ENCODE peak calls at places on chromosomes 5 and 9, in seven cellular contexts. One of them, this sample, is unnamed.

GRCh38 chr5:82092-82491 is 9.9 kb upstream of the PLEKHG4B start:
- DNase-seq in HepG2: peak; percentile 52
- DNase-seq in A549: peak; percentile 48
- DNase-seq in H1: peak; percentile 66
- DNase-seq in IMR-90: peak; percentile 17
- DNase-seq in GM12878: no peak
- DNase-seq in K562: no peak
- DNase-seq in this sample: no peak

GRCh38 chr5:157160001-157160400 is 6.1 kb downstream of the GARIN3 start:
- DNase-seq in HepG2: no peak
- DNase-seq in A549: no peak
- DNase-seq in H1: no peak
- DNase-seq in IMR-90: no peak
- DNase-seq in GM12878: no peak
- DNase-seq in K562: no peak
- DNase-seq in this sample: no peak

GRCh38 chr9:93613791-93614190 is 37.4 kb downstream of the PHF2 start:
- DNase-seq in HepG2: no peak
- DNase-seq in A549: no peak
- DNase-seq in H1: peak; percentile 35
- DNase-seq in IMR-90: no peak
- DNase-seq in GM12878: no peak
- DNase-seq in K562: no peak
- DNase-seq in this sample: no peak

GRCh38 chr5:110087829-110088228 is 398.1 kb downstream of the MAN2A1 start:
- DNase-seq in HepG2: peak; percentile 38
- DNase-seq in A549: no peak
- DNase-seq in H1: no peak
- DNase-seq in IMR-90: no peak
- DNase-seq in GM12878: no peak
- DNase-seq in K562: no peak
- DNase-seq in this sample: no peak

GRCh38 chr5:73625905-73626811 is at the start of gene ARHGEF28:
- DNase-seq in HepG2: peak; percentile 49
- DNase-seq in A549: peak; percentile 77
- DNase-seq in H1: peak; percentile 72
- DNase-seq in IMR-90: peak; percentile 28
- DNase-seq in GM12878: no peak
- DNase-seq in K562: no peak
- DNase-seq in this sample: no peak

GRCh38 chr5:138874771-138875628 is at the start of gene LRRTM2:
- DNase-seq in HepG2: no peak
- DNase-seq in A549: no peak
- DNase-seq in H1: no peak
- DNase-seq in IMR-90: peak; percentile 98
- DNase-seq in GM12878: no peak
- DNase-seq in K562: no peak
- DNase-seq in this sample: no peak

GRCh38 chr9:93532121-93532520 is 44.3 kb upstream of the PHF2 start:
- DNase-seq in HepG2: no peak
- DNase-seq in A549: no peak
- DNase-seq in H1: no peak
- DNase-seq in IMR-90: no peak
- DNase-seq in GM12878: no peak
- DNase-seq in K562: no peak
- DNase-seq in this sample: no peak

GRCh38 chr9:4741365-4742031 is 496 bp upstream of the AK3 start:
- DNase-seq in HepG2: peak; percentile 37
- DNase-seq in A549: no peak
- DNase-seq in H1: peak; percentile 79
- DNase-seq in IMR-90: no peak
- DNase-seq in GM12878: no peak
- DNase-seq in K562: peak; percentile 20
- DNase-seq in this sample: no peak

GRCh38 chr9:88809371-88809770 is 181.9 kb upstream of the S1PR3 start:
- DNase-seq in HepG2: no peak
- DNase-seq in A549: no peak
- DNase-seq in H1: no peak
- DNase-seq in IMR-90: peak; percentile 24
- DNase-seq in GM12878: no peak
- DNase-seq in K562: peak; percentile 22
- DNase-seq in this sample: no peak

GRCh38 chr5:67221487-67222242 is 25.1 kb upstream of the CD180 start:
- DNase-seq in HepG2: no peak
- DNase-seq in A549: no peak
- DNase-seq in H1: no peak
- DNase-seq in IMR-90: no peak
- DNase-seq in GM12878: no peak
- DNase-seq in K562: no peak
- DNase-seq in this sample: no peak

GRCh38 chr5:36090033-36090432 is 23.4 kb upstream of the UGT3A2 start:
- DNase-seq in HepG2: peak; percentile 30
- DNase-seq in A549: peak; percentile 37
- DNase-seq in H1: peak; percentile 60
- DNase-seq in IMR-90: peak; percentile 17
- DNase-seq in GM12878: no peak
- DNase-seq in K562: no peak
- DNase-seq in this sample: peak; percentile 29

GRCh38 chr9:28801144-28801799 is 1228.0 kb upstream of the C9orf72 start:
- DNase-seq in HepG2: no peak
- DNase-seq in A549: no peak
- DNase-seq in H1: no peak
- DNase-seq in IMR-90: no peak
- DNase-seq in GM12878: no peak
- DNase-seq in K562: no peak
- DNase-seq in this sample: no peak

GRCh38 chr9:33750307-33750838 is 45.0 kb upstream of the PRSS3 start:
- DNase-seq in HepG2: no peak
- DNase-seq in A549: peak; percentile 30
- DNase-seq in H1: no peak
- DNase-seq in IMR-90: peak; percentile 15
- DNase-seq in GM12878: no peak
- DNase-seq in K562: no peak
- DNase-seq in this sample: no peak

GRCh38 chr5:124979174-124979573 is 232.7 kb upstream of the ZNF608 start:
- DNase-seq in HepG2: no peak
- DNase-seq in A549: peak; percentile 32
- DNase-seq in H1: no peak
- DNase-seq in IMR-90: peak; percentile 24
- DNase-seq in GM12878: no peak
- DNase-seq in K562: no peak
- DNase-seq in this sample: no peak

GRCh38 chr5:88952344-88952743 is 69.4 kb upstream of the MEF2C start:
- DNase-seq in HepG2: no peak
- DNase-seq in A549: no peak
- DNase-seq in H1: no peak
- DNase-seq in IMR-90: peak; percentile 25
- DNase-seq in GM12878: no peak
- DNase-seq in K562: no peak
- DNase-seq in this sample: peak; percentile 1

GRCh38 chr5:111494350-111494999 is 17.9 kb downstream of the STARD4 start:
- DNase-seq in HepG2: no peak
- DNase-seq in A549: no peak
- DNase-seq in H1: no peak
- DNase-seq in IMR-90: peak; percentile 23
- DNase-seq in GM12878: peak; percentile 35
- DNase-seq in K562: no peak
- DNase-seq in this sample: no peak

GRCh38 chr5:73623929-73624404 is 2.0 kb upstream of the ARHGEF28 start:
- DNase-seq in HepG2: peak; percentile 98
- DNase-seq in A549: no peak
- DNase-seq in H1: no peak
- DNase-seq in IMR-90: no peak
- DNase-seq in GM12878: no peak
- DNase-seq in K562: no peak
- DNase-seq in this sample: no peak

GRCh38 chr5:83313431-83313830 is 158.1 kb upstream of the VCAN start:
- DNase-seq in HepG2: no peak
- DNase-seq in A549: no peak
- DNase-seq in H1: no peak
- DNase-seq in IMR-90: peak; percentile 57
- DNase-seq in GM12878: no peak
- DNase-seq in K562: no peak
- DNase-seq in this sample: no peak

GRCh38 chr5:171400169-171400568 is 12.5 kb downstream of the NPM1 start:
- DNase-seq in HepG2: no peak
- DNase-seq in A549: no peak
- DNase-seq in H1: no peak
- DNase-seq in IMR-90: no peak
- DNase-seq in GM12878: no peak
- DNase-seq in K562: no peak
- DNase-seq in this sample: no peak
- TF ChIP-seq POLR2A in HepG2: no peak
- TF ChIP-seq POLR2A in A549: no peak
- TF ChIP-seq POLR2A in H1: no peak
- TF ChIP-seq POLR2A in IMR-90: no peak
- TF ChIP-seq POLR2A in GM12878: no peak
- TF ChIP-seq POLR2A in K562: no peak
- TF ChIP-seq POLR2A in this sample: no peak

DNA sequence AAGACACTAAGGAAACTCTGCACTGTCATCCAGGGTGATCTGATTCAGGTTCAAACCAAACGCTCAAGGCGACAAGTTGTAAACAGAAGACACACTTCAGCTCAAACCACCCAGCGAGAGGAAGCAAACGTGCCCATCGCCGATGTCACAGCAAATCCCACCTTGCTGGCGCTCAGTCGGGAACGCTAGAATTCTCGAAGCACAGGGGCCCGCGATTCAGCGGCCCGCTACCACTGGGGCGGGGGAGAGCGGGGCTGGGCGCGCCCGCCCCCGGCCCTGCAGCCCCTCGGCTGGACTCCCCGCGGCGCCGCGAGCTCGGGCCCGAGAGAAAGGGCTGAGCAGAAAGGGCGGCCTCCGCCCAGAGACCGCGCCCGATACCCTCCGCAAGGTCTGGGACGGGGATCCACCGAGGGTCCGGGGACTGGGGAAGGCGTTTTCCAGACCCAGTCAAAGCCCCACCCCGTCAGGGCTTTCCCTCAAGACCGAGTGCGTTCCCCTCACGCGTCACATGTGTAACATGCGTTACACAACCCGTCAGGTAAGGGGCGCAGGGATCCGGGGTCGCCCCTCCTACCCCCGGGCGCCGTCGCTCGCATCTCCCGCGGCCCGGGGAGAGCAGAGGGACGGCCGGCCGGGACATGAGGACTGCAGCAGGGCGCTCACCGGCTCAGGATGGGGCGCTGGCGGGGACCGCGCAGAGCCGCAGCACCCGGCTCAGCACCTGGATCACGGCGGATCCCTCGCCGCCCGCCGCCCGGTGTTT is 461 bp downstream of the AGTPBP1 start:
- DNase-seq in HepG2: peak; percentile 67
- DNase-seq in A549: peak; percentile 49
- DNase-seq in H1: peak; percentile 76
- DNase-seq in IMR-90: peak; percentile 8
- DNase-seq in GM12878: no peak
- DNase-seq in K562: peak; percentile 15
- DNase-seq in this sample: no peak
- TF ChIP-seq RAD21 in HepG2: peak; percentile 16
- TF ChIP-seq RAD21 in A549: no peak
- TF ChIP-seq RAD21 in H1: no peak
- TF ChIP-seq RAD21 in IMR-90: no peak
- TF ChIP-seq RAD21 in GM12878: no peak
- TF ChIP-seq RAD21 in K562: no peak
- TF ChIP-seq RAD21 in this sample: no peak

GRCh38 chr9:109319631-109320233 is 1.1 kb downstream of the EPB41L4B start:
- DNase-seq in HepG2: no peak
- DNase-seq in A549: no peak
- DNase-seq in H1: peak; percentile 64
- DNase-seq in IMR-90: no peak
- DNase-seq in GM12878: no peak
- DNase-seq in K562: no peak
- DNase-seq in this sample: no peak

GRCh38 chr9:109317311-109317978 is 3.4 kb downstream of the EPB41L4B start:
- DNase-seq in HepG2: no peak
- DNase-seq in A549: no peak
- DNase-seq in H1: no peak
- DNase-seq in IMR-90: no peak
- DNase-seq in GM12878: no peak
- DNase-seq in K562: no peak
- DNase-seq in this sample: no peak

GRCh38 chr9:109320338-109320733 is 523 bp downstream of the EPB41L4B start:
- DNase-seq in HepG2: no peak
- DNase-seq in A549: no peak
- DNase-seq in H1: no peak
- DNase-seq in IMR-90: no peak
- DNase-seq in GM12878: no peak
- DNase-seq in K562: peak; percentile 44
- DNase-seq in this sample: no peak

GRCh38 chr9:109317979-109318671 is 2.7 kb downstream of the EPB41L4B start:
- DNase-seq in HepG2: no peak
- DNase-seq in A549: no peak
- DNase-seq in H1: peak; percentile 61
- DNase-seq in IMR-90: no peak
- DNase-seq in GM12878: no peak
- DNase-seq in K562: no peak
- DNase-seq in this sample: no peak

GRCh38 chr9:109319072-109319630 is 1.7 kb downstream of the EPB41L4B start:
- DNase-seq in HepG2: no peak
- DNase-seq in A549: no peak
- DNase-seq in H1: peak; percentile 53
- DNase-seq in IMR-90: no peak
- DNase-seq in GM12878: no peak
- DNase-seq in K562: no peak
- DNase-seq in this sample: no peak
- TF ChIP-seq POLR2A in HepG2: no peak
- TF ChIP-seq POLR2A in A549: no peak
- TF ChIP-seq POLR2A in H1: no peak
- TF ChIP-seq POLR2A in IMR-90: no peak
- TF ChIP-seq POLR2A in GM12878: no peak
- TF ChIP-seq POLR2A in K562: no peak
- TF ChIP-seq POLR2A in this sample: no peak

DNA sequence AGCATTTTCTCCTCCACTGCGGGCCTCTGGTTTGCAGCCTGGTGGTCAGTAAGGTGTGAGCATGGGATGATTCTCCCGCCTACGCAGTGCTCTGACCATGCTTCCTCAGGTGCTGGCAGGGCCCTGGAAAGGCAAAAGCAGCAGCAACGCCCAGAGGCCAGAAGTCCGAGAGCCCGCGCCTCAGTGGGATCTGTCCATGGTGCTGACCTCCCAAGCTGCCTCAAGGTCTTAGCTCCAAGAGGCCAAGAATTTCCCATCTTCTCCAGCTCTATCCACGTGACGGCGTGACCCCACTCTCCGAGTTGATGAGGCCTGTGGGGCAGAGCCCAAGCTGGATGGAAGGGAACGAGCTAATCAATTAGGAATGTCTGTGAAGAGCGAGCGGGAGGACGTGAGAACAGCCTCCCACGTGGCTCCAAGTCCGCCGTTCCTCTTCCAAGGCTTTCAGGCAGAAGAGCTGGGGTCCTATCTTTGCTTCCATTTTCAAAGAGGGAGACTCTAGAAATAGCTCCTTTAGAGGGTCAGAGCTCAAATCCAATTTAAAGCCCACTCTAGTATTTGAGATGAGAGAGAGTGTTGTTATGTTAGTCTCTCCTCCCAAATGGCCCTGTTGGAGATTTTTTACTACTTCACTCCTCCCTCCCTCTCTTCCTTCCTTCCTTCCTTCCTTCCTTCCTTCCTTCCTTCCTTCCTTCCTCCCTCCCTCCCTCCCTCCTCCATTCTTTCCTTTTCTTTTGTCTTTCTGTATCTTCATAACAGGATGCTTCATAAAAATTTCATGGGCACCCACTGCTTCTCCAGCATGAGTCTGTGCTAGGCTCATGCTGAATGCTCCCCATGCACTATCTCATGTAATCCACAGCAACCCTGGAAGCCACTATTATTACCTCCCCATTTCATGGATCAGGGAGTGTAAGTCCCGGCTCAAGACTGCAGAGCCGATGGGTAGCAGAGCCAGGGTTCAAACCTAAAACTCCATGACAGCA is 69.3 kb downstream of the OLFM1 start:
- DNase-seq in HepG2: peak; percentile 15
- DNase-seq in A549: peak; percentile 53
- DNase-seq in H1: peak; percentile 89
- DNase-seq in IMR-90: peak; percentile 7
- DNase-seq in GM12878: no peak
- DNase-seq in K562: peak; percentile 65
- DNase-seq in this sample: peak; percentile 19
- TF ChIP-seq RAD21 in HepG2: no peak
- TF ChIP-seq RAD21 in A549: no peak
- TF ChIP-seq RAD21 in H1: peak; percentile 17
- TF ChIP-seq RAD21 in IMR-90: no peak
- TF ChIP-seq RAD21 in GM12878: no peak
- TF ChIP-seq RAD21 in K562: no peak
- TF ChIP-seq RAD21 in this sample: no peak